ENCODE peak calls at places on chromosomes 5 and 9, in four cellular contexts. E, N, J and R are unnamed samples.

GRCh38 chr5:175821790-175822211 is 49.6 kb upstream of the CPLX2 start:
- DNase-seq in J (no peak), N (no peak), E (no peak), R (peak)

GRCh38 chr5:94524841-94525697 is 93.3 kb downstream of the KIAA0825 start:
- DNase-seq in N (no peak), E (peak), J (peak), R (peak)

GRCh38 chr5:151005975-151006576 is 14.3 kb upstream of the GPX3 start:
- DNase-seq in N (no peak), J (no peak), E (no peak), R (no peak)

GRCh38 chr5:149932445-149933350 is 11.9 kb downstream of the PDE6A start:
- DNase-seq in E (peak), N (peak), J (no peak), R (peak)

GRCh38 chr9:133368249-133368881 is 7.5 kb downstream of the SURF4 start:
- DNase-seq in N (no peak), J (no peak), E (no peak), R (no peak)

GRCh38 chr9:104997536-104997935 is 69.6 kb upstream of the ABCA1 start:
- DNase-seq in J (no peak), N (no peak), E (no peak), R (no peak)

GRCh38 chr9:132372177-132373095 is 17.6 kb upstream of the SETX start:
- DNase-seq in N (no peak), J (no peak), E (no peak), R (no peak)

GRCh38 chr5:115309751-115310370 is 13.4 kb upstream of the CCDC112 start:
- DNase-seq in E (peak), J (peak), N (no peak), R (no peak)

GRCh38 chr5:72767289-72768010 is 49.0 kb upstream of the TNPO1 start:
- DNase-seq in J (peak), N (no peak), E (peak), R (peak)

GRCh38 chr5:95081500-95082355 is 203.2 kb downstream of the MCTP1 start:
- DNase-seq in N (no peak), J (no peak), E (peak), R (peak)

GRCh38 chr5:56142620-56143431 is 90.3 kb downstream of the ANKRD55 start:
- DNase-seq in J (no peak), N (no peak), E (no peak), R (no peak)

GRCh38 chr5:107724642-107725041 is 53.9 kb upstream of the EFNA5 start:
- DNase-seq in E (no peak), N (no peak), J (no peak), R (no peak)

GRCh38 chr5:80761176-80761575 is 106.4 kb upstream of the DHFR start:
- DNase-seq in E (no peak), J (peak), N (no peak), R (peak)

GRCh38 chr5:35675392-35675791 is 57.7 kb downstream of the SPEF2 start:
- DNase-seq in E (no peak), J (no peak), N (no peak), R (no peak)

GRCh38 chr9:16442622-16443021 is 427.8 kb downstream of the BNC2 start:
- DNase-seq in J (no peak), N (no peak), E (no peak), R (peak)

GRCh38 chr9:38278457-38278856 is 114.0 kb upstream of the ALDH1B1 start:
- DNase-seq in J (no peak), E (no peak), N (no peak), R (no peak)

GRCh38 chr5:154923441-154924430 is 14.3 kb downstream of the GEMIN5 start:
- DNase-seq in N (no peak), J (no peak), E (no peak), R (no peak)

GRCh38 chr9:91483835-91484234 is 60.2 kb upstream of the NFIL3 start:
- DNase-seq in J (no peak), N (no peak), E (no peak), R (no peak)

GRCh38 chr5:139458580-139459407 is 3.7 kb downstream of the ECSCR start:
- DNase-seq in J (no peak), E (no peak), N (no peak), R (no peak)

GRCh38 chr5:130885718-130886117 is 279.3 kb downstream of the HINT1 start:
- DNase-seq in N (no peak), E (no peak), J (no peak), R (no peak)

GRCh38 chr9:131095666-131096489 is 453 bp upstream of the AIF1L start:
- DNase-seq in N (peak), E (peak), J (peak), R (peak)

GRCh38 chr5:1468247-1468612 is 23.0 kb upstream of the SLC6A3 start:
- DNase-seq in E (peak), J (peak), N (peak), R (no peak)

GRCh38 chr9:4579011-4579410 is 83.1 kb upstream of the PLPP6 start:
- DNase-seq in E (no peak), J (no peak), N (no peak), R (no peak)

GRCh38 chr5:133298447-133298846 is 246.6 kb downstream of the HSPA4 start:
- DNase-seq in J (no peak), N (no peak), E (no peak), R (no peak)

GRCh38 chr9:97906236-97906831 is 16.0 kb downstream of the TRMO start:
- DNase-seq in N (no peak), E (no peak), J (no peak), R (no peak)

GRCh38 chr5:155049569-155050383 is 36.2 kb downstream of the KIF4B start:
- DNase-seq in N (peak), E (peak), J (no peak), R (peak)

GRCh38 chr5:92552206-92553160 is 1028.5 kb downstream of the NR2F1-AS1 start:
- DNase-seq in N (no peak), E (peak), J (no peak), R (peak)

DNA sequence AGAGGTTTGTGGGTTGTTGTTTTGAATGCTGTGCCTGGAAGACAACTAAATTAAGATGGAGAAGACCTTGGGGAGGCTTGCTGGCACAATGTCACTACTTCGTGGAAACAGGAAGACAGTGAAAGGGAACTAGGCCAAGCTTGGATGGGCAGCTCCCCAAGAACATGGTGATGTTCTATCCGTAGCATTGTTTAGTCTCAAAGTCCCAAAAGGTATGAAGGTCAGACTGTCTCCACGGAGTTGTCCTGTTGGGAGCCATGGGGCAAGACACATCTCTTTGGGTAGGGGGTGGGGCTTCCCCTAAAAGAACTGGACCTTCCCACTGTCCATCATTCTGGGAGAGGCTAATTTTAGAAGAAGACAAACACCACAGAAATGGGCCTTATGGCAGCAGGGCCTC is 140.5 kb downstream of the ENTREP1 start:
- DNase-seq in E (no peak), N (no peak), J (no peak), R (no peak)
- TF ChIP-seq EP300 in E (no peak), N (no peak), J (no peak), R (no peak)

GRCh38 chr5:54718647-54719046 is 201.1 kb downstream of the SNX18 start:
- DNase-seq in J (no peak), N (no peak), E (no peak), R (no peak)

GRCh38 chr5:54720346-54720745 is 202.8 kb downstream of the SNX18 start:
- DNase-seq in N (no peak), E (no peak), J (no peak), R (no peak)

GRCh38 chr5:54717459-54717858 is 199.9 kb downstream of the SNX18 start:
- DNase-seq in J (no peak), N (no peak), E (no peak), R (no peak)

GRCh38 chr5:54717870-54718269 is 200.3 kb downstream of the SNX18 start:
- DNase-seq in N (no peak), E (no peak), J (no peak), R (no peak)

GRCh38 chr5:54719384-54720306 is 202.1 kb downstream of the SNX18 start:
- DNase-seq in N (peak), J (no peak), E (no peak), R (no peak)
- TF ChIP-seq JUN in N (no peak), J (no peak), E (no peak), R (no peak)

DNA sequence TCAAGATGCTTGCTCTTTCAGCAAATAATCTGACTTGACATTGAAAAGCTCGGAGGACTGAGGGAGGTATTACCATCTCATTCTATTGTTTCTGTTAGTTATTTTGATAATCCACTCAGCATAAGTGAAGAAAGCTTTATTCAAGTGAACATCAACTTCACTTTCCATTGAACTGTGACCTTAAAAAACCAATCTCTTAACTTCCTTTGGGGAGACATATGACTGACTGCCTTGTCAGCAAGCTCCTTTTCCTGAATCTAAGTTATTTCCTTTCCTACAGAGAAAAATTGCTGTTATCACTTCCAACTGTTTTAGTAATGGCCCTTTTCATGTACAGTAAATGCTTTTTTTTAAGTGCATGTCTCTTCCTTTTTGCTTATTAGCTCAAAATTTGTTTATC is 117.7 kb upstream of the DAB2 start:
- DNase-seq in N (no peak), J (no peak), E (no peak), R (no peak)
- TF ChIP-seq EP300 in N (no peak), J (no peak), E (no peak), R (no peak)

DNA sequence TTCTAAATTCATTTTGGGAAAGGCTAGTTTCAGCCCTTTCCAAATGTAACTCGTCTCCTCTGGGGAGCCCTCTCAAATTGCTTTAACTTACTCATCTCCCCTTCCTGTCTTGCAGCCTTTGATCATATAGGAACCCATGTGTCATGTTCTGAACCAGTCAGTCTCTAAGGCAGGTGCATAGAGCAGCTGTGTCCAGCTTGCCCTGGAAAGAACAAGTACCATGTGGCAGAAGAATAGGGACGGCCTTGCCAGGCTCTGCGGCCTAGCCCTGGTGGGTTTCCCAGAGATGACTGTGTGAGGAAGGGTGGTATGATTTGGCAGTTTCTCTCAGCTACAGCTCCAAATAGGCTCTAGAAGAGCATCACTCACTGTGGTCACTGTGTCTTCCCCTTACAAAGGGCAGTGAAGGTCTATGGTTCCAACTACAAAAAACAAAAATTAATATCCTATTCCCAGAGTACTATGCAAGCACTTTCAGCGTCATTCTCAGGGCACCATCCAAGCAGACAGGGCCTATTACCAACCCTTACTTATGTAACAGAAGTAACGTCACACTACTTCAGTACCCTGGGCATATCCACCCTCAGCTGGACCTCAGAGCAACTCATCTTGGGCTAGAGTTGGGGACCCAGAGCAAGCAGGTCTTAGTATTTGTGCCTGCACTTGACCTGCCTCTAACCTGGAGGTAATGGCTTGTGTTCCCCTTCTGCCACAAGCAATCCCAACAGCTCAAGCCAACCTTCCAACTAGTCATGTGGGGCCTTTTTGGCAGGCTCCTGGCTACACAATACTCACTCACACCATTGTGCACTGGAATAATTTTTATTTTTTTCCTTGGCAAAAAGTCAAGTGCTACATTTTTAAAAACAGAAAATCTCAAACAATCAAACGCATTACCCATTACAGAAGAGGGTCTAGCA is 37.2 kb upstream of the UBAP2 start:
- DNase-seq in J (no peak), N (no peak), E (no peak), R (no peak)
- TF ChIP-seq JUN in J (no peak), N (no peak), E (no peak), R (no peak)

DNA sequence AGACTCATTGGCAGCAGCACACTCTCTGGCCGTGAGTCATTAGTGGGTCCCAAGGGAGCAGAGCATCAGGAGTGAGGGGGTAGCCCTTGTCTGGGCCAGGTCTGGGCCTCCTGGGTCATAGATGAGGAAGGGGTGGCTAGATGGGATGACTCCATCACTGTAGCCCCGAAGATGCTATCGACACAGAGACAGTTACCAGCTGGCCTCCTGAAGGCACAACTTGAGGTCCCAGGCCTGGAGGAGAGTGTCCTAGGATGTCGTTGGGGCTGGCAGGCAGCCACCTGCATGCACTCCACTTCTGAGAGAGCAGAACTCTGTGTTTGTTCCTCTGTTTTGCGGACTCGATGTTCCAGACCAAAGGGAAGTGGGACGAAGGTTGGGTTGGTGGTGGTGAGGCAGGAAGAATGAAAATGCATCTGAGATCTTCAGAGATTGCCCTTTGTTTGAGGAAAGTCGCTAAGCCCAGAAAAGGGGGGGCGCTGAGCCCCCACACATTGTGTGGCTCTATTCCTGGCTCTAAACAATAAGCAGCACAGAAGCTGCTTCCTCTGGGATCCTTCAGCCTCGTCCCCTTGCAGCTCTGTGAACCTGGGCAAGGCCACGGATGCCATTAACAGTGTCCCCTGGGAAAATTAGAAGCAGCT is 4.7 kb downstream of the BTNL9 start:
- DNase-seq in N (no peak), E (no peak), J (no peak), R (no peak)
- TF ChIP-seq EP300 in N (no peak), E (no peak), J (no peak), R (no peak)